ENCODE peak calls at places on chromosomes 5 and 9, in nine cellular contexts. P, N, K, R, D, Q, A, I and T are unnamed samples.

GRCh38 chr5:1733369-1733768 is 66.3 kb downstream of the MRPL36 start:
- DNase-seq in A (no peak), Q (peak; percentile 7), I (peak; percentile 72), R (no peak), N (peak; percentile 8), P (no peak), D (no peak), K (no peak), T (no peak)

GRCh38 chr5:40383719-40384651 is 295.7 kb upstream of the PTGER4 start:
- DNase-seq in N (no peak), Q (no peak), D (no peak), A (no peak), P (peak; percentile 50), K (peak; percentile 87), R (no peak), I (no peak), T (no peak)

GRCh38 chr9:123376218-123377071 is 20.4 kb downstream of the CRB2 start:
- DNase-seq in D (no peak), Q (no peak), N (no peak), I (no peak), A (no peak), P (no peak), R (no peak), K (no peak), T (no peak)

GRCh38 chr9:124220551-124221451 is 36.9 kb upstream of the NEK6 start:
- DNase-seq in Q (no peak), D (peak; percentile 53), N (no peak), K (peak; percentile 41), I (no peak), P (no peak), A (no peak), R (no peak), T (no peak)

GRCh38 chr9:20314981-20315380 is 307.3 kb downstream of the MLLT3 start:
- DNase-seq in Q (no peak), D (no peak), P (peak; percentile 49), K (no peak), R (no peak), A (no peak), N (no peak), I (no peak), T (no peak)

GRCh38 chr9:69376651-69377050 is 51.6 kb downstream of the ENTREP1 start:
- DNase-seq in K (peak; percentile 82), Q (no peak), D (peak; percentile 72), P (no peak), I (no peak), N (peak; percentile 77), A (no peak), R (no peak), T (no peak)

GRCh38 chr5:107149243-107149642 is 521.5 kb downstream of the EFNA5 start:
- DNase-seq in Q (no peak), R (no peak), N (no peak), K (no peak), P (no peak), D (no peak), A (no peak), I (no peak), T (no peak)

GRCh38 chr5:30384171-30384570 is 809.3 kb upstream of the CDH6 start:
- DNase-seq in A (no peak), N (no peak), D (no peak), I (no peak), Q (no peak), R (no peak), P (no peak), K (no peak), T (no peak)

GRCh38 chr9:8750639-8751041 is 951.1 kb upstream of the DMAC1 start:
- DNase-seq in D (no peak), N (no peak), P (no peak), R (peak; percentile 3), I (no peak), Q (no peak), K (no peak), A (no peak), T (no peak)

GRCh38 chr9:132241840-132242620 is 80.2 kb downstream of the NTNG2 start:
- DNase-seq in A (peak; percentile 63), P (peak; percentile 58), D (no peak), R (peak; percentile 54), Q (no peak), K (peak; percentile 26), N (peak; percentile 51), I (no peak), T (peak; percentile 46)

GRCh38 chr5:113020461-113021273 is 44.1 kb downstream of the DCP2 start:
- DNase-seq in D (no peak), A (no peak), P (peak; percentile 26), K (peak; percentile 82), N (no peak), Q (no peak), R (no peak), I (no peak), T (no peak)

GRCh38 chr5:173420108-173420507 is 91.9 kb upstream of the STC2 start:
- DNase-seq in Q (no peak), A (no peak), D (no peak), N (no peak), R (no peak), P (no peak), I (no peak), K (no peak), T (no peak)

GRCh38 chr5:90792725-90793124 is 234.1 kb downstream of the ADGRV1 start:
- DNase-seq in P (no peak), N (no peak), R (no peak), Q (no peak), A (no peak), D (no peak), K (no peak), I (no peak), T (no peak)

DNA sequence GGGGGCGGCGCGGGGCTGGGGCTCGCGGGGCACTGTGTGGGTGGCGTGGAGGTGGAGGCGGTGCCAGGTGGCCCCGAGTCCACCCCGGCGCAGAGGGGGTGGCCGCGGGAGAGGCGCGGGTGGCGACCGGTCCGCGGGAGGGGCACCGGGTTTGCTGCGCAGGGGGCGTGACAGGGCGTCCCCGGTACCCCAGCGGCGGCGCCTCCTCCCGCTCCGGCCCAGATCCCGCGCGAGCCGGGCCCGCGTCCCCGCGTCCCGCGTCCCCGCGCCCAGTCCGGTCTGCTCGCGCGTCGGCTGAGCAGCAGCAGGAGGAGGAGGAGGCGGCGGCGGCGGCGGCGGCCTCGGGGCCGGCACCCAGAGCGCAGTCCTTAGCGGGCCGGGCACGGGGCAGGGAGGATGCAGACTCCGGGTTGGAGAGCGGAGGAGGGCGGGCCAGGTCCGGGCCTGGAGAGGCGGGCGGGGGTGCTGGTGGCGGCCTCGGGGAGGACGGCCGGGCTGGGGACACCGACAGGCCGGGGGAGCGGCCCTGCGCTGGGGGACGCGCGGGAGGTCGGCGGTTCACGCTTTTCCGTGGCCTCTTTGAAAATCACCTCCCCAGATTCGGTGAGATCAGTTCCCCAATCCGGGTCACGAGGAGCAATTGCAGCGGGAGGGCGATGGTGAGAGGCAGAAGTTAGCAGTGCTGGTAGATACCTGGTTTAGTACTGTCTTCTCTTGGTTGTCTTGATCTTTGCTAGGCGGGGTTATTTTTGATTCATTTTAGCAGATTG is 1.6 kb downstream of the TRIO start:
- DNase-seq in R (peak; percentile 72), I (no peak), Q (peak; percentile 60), P (peak; percentile 48), K (peak; percentile 89), A (peak; percentile 35), D (peak; percentile 69), N (peak; percentile 64), T (peak; percentile 82)
- TF ChIP-seq CTCF in R (no peak), I (no peak), Q (no peak), P (no peak), K (peak; percentile 23), A (no peak), D (no peak), N (no peak), T (no peak)

DNA sequence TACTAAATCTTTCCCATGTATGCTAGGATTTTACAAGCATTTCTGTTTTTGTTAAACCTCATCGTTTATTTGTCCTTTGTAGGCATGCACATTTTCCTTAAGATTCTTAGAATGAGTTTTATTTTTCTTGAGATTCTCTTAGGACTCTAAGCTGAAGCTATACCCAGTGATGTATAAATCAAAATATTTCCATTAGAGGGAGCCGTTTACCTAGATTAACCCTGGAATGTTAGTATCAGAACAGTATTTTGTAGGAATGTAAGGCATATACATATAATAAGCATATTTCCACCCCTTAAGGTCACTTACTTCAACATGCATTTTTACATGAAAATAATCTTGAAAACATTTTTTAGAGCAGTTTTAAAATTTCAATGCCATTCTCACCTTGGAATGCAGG is 35.2 kb upstream of the FCHO2 start:
- DNase-seq in R (no peak), P (no peak), Q (no peak), K (peak; percentile 62), D (no peak), N (no peak), A (no peak), I (no peak), T (no peak)
- TF ChIP-seq CTCF in R (peak; percentile 7), P (peak; percentile 23), Q (no peak), K (peak; percentile 33), D (peak; percentile 14), N (no peak), A (no peak), I (no peak), T (no peak)

GRCh38 chr9:7338586-7339281 is 460.8 kb downstream of the DMAC1 start:
- DNase-seq in Q (no peak), N (no peak), A (no peak), K (no peak), D (no peak), P (no peak), R (no peak), I (no peak), T (no peak)

GRCh38 chr9:7342721-7343120 is 456.9 kb downstream of the DMAC1 start:
- DNase-seq in K (no peak), I (no peak), Q (no peak), R (no peak), D (no peak), P (no peak), N (no peak), A (no peak), T (no peak)

GRCh38 chr9:7341571-7341970 is 458.0 kb downstream of the DMAC1 start:
- DNase-seq in R (no peak), D (no peak), Q (no peak), N (no peak), I (no peak), K (no peak), P (no peak), A (no peak), T (no peak)

GRCh38 chr9:7340451-7340850 is 459.1 kb downstream of the DMAC1 start:
- DNase-seq in K (no peak), I (no peak), Q (no peak), A (no peak), R (no peak), N (no peak), P (no peak), D (no peak), T (no peak)

GRCh38 chr9:7342229-7342628 is 457.3 kb downstream of the DMAC1 start:
- DNase-seq in D (no peak), I (no peak), K (peak; percentile 17), R (no peak), N (no peak), P (no peak), A (no peak), Q (no peak), T (no peak)
- TF ChIP-seq CTCF in D (no peak), I (no peak), K (peak; percentile 49), R (no peak), N (no peak), P (no peak), A (no peak), Q (no peak), T (no peak)

DNA sequence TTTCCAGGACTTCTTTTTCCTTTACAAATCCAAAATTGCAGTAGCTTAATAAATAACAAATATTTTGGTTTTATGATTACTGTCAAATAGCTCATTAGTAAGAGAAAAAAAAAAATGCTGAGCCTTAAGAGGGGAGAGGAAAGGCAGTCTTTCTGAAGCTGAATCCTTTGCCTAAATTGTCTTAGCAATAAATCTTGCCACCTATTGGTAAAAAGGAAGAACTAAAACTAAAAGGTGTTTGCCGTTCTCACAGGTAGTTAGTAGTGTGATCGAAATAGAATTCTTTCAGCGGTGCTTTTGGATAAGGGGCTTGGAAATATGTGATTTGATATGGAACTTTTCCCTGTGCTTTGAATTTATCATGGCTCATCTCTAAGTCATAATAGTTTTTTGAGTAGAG is 31.2 kb downstream of the PIK3R1 start:
- DNase-seq in D (no peak), I (no peak), Q (no peak), N (no peak), R (no peak), A (no peak), P (no peak), K (no peak), T (no peak)
- TF ChIP-seq CTCF in D (no peak), I (no peak), Q (no peak), N (no peak), R (no peak), A (peak; percentile 43), P (peak; percentile 21), K (no peak), T (peak; percentile 18)